ENCODE peak calls at places on chromosomes 2 and 18, in six cellular contexts. One of them, this sample, is unnamed.

GRCh38 chr18:57900906-57901305 is 97.8 kb upstream of the ATP8B1 start:
- DNase-seq in neuronal stem cell: no peak
- DNase-seq in H9: no peak
- DNase-seq in stimulated activated CD4-positive, alpha-beta T cell treated with anti-CD3 and anti-CD28 coated beads, TNF-alpha, amount 100 ng/mL, for 24 hours: no peak
- DNase-seq in SIG-M5: no peak
- DNase-seq in HFF-Myc: no peak
- DNase-seq in this sample: no peak

GRCh38 chr2:209638346-209638745 is 133.3 kb upstream of the UNC80 start:
- DNase-seq in neuronal stem cell: no peak
- DNase-seq in SIG-M5: no peak
- DNase-seq in H9: no peak
- DNase-seq in stimulated activated CD4-positive, alpha-beta T cell treated with anti-CD3 and anti-CD28 coated beads, TNF-alpha, amount 100 ng/mL, for 24 hours: no peak
- DNase-seq in HFF-Myc: no peak
- DNase-seq in this sample: no peak

GRCh38 chr2:197972017-197972416 is 167.6 kb downstream of the PLCL1 start:
- DNase-seq in SIG-M5: no peak
- DNase-seq in HFF-Myc: no peak
- DNase-seq in stimulated activated CD4-positive, alpha-beta T cell treated with anti-CD3 and anti-CD28 coated beads, TNF-alpha, amount 100 ng/mL, for 24 hours: no peak
- DNase-seq in neuronal stem cell: no peak
- DNase-seq in H9: no peak
- DNase-seq in this sample: no peak

GRCh38 chr2:3432067-3432466 is 52.6 kb downstream of the TRAPPC12 start:
- DNase-seq in neuronal stem cell: no peak
- DNase-seq in stimulated activated CD4-positive, alpha-beta T cell treated with anti-CD3 and anti-CD28 coated beads, TNF-alpha, amount 100 ng/mL, for 24 hours: no peak
- DNase-seq in SIG-M5: no peak
- DNase-seq in H9: no peak
- DNase-seq in HFF-Myc: no peak
- DNase-seq in this sample: no peak

GRCh38 chr2:102262218-102263129 is 48.9 kb upstream of the IL1RL1 start:
- DNase-seq in stimulated activated CD4-positive, alpha-beta T cell treated with anti-CD3 and anti-CD28 coated beads, TNF-alpha, amount 100 ng/mL, for 24 hours: no peak
- DNase-seq in HFF-Myc: no peak
- DNase-seq in SIG-M5: no peak
- DNase-seq in neuronal stem cell: no peak
- DNase-seq in H9: no peak
- DNase-seq in this sample: no peak

GRCh38 chr2:190835303-190835930 is 45.2 kb upstream of the GLS start:
- DNase-seq in stimulated activated CD4-positive, alpha-beta T cell treated with anti-CD3 and anti-CD28 coated beads, TNF-alpha, amount 100 ng/mL, for 24 hours: no peak
- DNase-seq in neuronal stem cell: no peak
- DNase-seq in HFF-Myc: no peak
- DNase-seq in H9: no peak
- DNase-seq in SIG-M5: no peak
- DNase-seq in this sample: no peak

GRCh38 chr18:50558157-50558556 is 1.7 kb upstream of the MAPK4 start:
- DNase-seq in HFF-Myc: no peak
- DNase-seq in neuronal stem cell: no peak
- DNase-seq in SIG-M5: no peak
- DNase-seq in stimulated activated CD4-positive, alpha-beta T cell treated with anti-CD3 and anti-CD28 coated beads, TNF-alpha, amount 100 ng/mL, for 24 hours: no peak
- DNase-seq in H9: no peak
- DNase-seq in this sample: no peak

GRCh38 chr18:7164610-7165009 is 47.0 kb upstream of the LAMA1 start:
- DNase-seq in HFF-Myc: no peak
- DNase-seq in H9: no peak
- DNase-seq in stimulated activated CD4-positive, alpha-beta T cell treated with anti-CD3 and anti-CD28 coated beads, TNF-alpha, amount 100 ng/mL, for 24 hours: no peak
- DNase-seq in neuronal stem cell: no peak
- DNase-seq in SIG-M5: no peak
- DNase-seq in this sample: no peak

GRCh38 chr2:60552096-60552850 is 1.2 kb downstream of the BCL11A start:
- DNase-seq in HFF-Myc: no peak
- DNase-seq in stimulated activated CD4-positive, alpha-beta T cell treated with anti-CD3 and anti-CD28 coated beads, TNF-alpha, amount 100 ng/mL, for 24 hours: no peak
- DNase-seq in SIG-M5: no peak
- DNase-seq in neuronal stem cell: no peak
- DNase-seq in H9: peak
- DNase-seq in this sample: no peak

GRCh38 chr18:39555511-39555910 is 1989.9 kb upstream of the CELF4 start:
- DNase-seq in H9: no peak
- DNase-seq in SIG-M5: no peak
- DNase-seq in HFF-Myc: no peak
- DNase-seq in stimulated activated CD4-positive, alpha-beta T cell treated with anti-CD3 and anti-CD28 coated beads, TNF-alpha, amount 100 ng/mL, for 24 hours: no peak
- DNase-seq in neuronal stem cell: no peak
- DNase-seq in this sample: no peak

GRCh38 chr2:234673961-234674759 is 177.3 kb upstream of the ARL4C start:
- DNase-seq in HFF-Myc: no peak
- DNase-seq in neuronal stem cell: no peak
- DNase-seq in H9: no peak
- DNase-seq in stimulated activated CD4-positive, alpha-beta T cell treated with anti-CD3 and anti-CD28 coated beads, TNF-alpha, amount 100 ng/mL, for 24 hours: no peak
- DNase-seq in SIG-M5: no peak
- DNase-seq in this sample: no peak

GRCh38 chr2:238242731-238243495 is 3.1 kb upstream of the HES6 start:
- DNase-seq in neuronal stem cell: no peak
- DNase-seq in stimulated activated CD4-positive, alpha-beta T cell treated with anti-CD3 and anti-CD28 coated beads, TNF-alpha, amount 100 ng/mL, for 24 hours: no peak
- DNase-seq in SIG-M5: no peak
- DNase-seq in H9: no peak
- DNase-seq in HFF-Myc: no peak
- DNase-seq in this sample: no peak

GRCh38 chr2:160909781-160910242 is 250.4 kb upstream of the TANK start:
- DNase-seq in HFF-Myc: no peak
- DNase-seq in neuronal stem cell: no peak
- DNase-seq in SIG-M5: no peak
- DNase-seq in stimulated activated CD4-positive, alpha-beta T cell treated with anti-CD3 and anti-CD28 coated beads, TNF-alpha, amount 100 ng/mL, for 24 hours: no peak
- DNase-seq in H9: no peak
- DNase-seq in this sample: no peak

GRCh38 chr18:23880931-23881330 is 133.6 kb upstream of the TTC39C start:
- DNase-seq in SIG-M5: no peak
- DNase-seq in stimulated activated CD4-positive, alpha-beta T cell treated with anti-CD3 and anti-CD28 coated beads, TNF-alpha, amount 100 ng/mL, for 24 hours: no peak
- DNase-seq in neuronal stem cell: no peak
- DNase-seq in H9: no peak
- DNase-seq in HFF-Myc: no peak
- DNase-seq in this sample: no peak

GRCh38 chr2:42101641-42102605 is 54.1 kb downstream of the PKDCC start:
- DNase-seq in H9: no peak
- DNase-seq in SIG-M5: no peak
- DNase-seq in stimulated activated CD4-positive, alpha-beta T cell treated with anti-CD3 and anti-CD28 coated beads, TNF-alpha, amount 100 ng/mL, for 24 hours: peak
- DNase-seq in neuronal stem cell: peak
- DNase-seq in HFF-Myc: peak
- DNase-seq in this sample: peak